ENCODE peak calls at places on chromosome 20, in eight cellular contexts. G is HCT116; O is aorta; S is fibroblast of lung; I is lower lobe of right lung; J is endodermal cell; W is CD8-positive, alpha-beta T cell; N is IMR-90. A is an unnamed sample. For H3K4me1, the result is how much of the 10 kb centered on the place peaks cover.

GRCh38 chr20:26208296-26209091 is 511.8 kb upstream of the ZNF337 start:
- DNase-seq in G (no peak), O (peak), S (no peak), I (peak), J (peak), W (peak), N (no peak), A (no peak)

GRCh38 chr20:63978319-63979220 is 872 bp downstream of the SAMD10 start:
- DNase-seq in G (no peak), O (no peak), S (no peak), I (peak), J (peak), W (no peak), N (peak), A (no peak)

GRCh38 chr20:37360515-37361115 is 14.7 kb downstream of the SRC start:
- DNase-seq in G (no peak), O (peak), S (no peak), I (no peak), J (peak), W (no peak), N (no peak), A (no peak)

GRCh38 chr20:10313215-10313614 is 94.6 kb downstream of the SNAP25 start:
- DNase-seq in G (no peak), O (no peak), S (peak), I (no peak), J (no peak), W (no peak), N (no peak), A (no peak)

GRCh38 chr20:23179766-23180403 is 93.8 kb upstream of the CD93 start:
- DNase-seq in G (no peak), O (no peak), S (no peak), I (no peak), J (no peak), W (no peak), N (no peak), A (no peak)

GRCh38 chr20:25051386-25052155 is 6.4 kb downstream of the ACSS1 start:
- DNase-seq in G (no peak), O (no peak), S (no peak), I (no peak), J (peak), W (no peak), N (no peak), A (no peak)

GRCh38 chr20:63051911-63052310 is 45.1 kb upstream of the BHLHE23 start:
- DNase-seq in G (no peak), O (peak), S (no peak), I (peak), J (no peak), W (no peak), N (no peak), A (no peak)

GRCh38 chr20:37142708-37143107 is 36.4 kb upstream of the RPN2 start:
- DNase-seq in G (no peak), O (no peak), S (no peak), I (no peak), J (no peak), W (no peak), N (peak), A (no peak)

GRCh38 chr20:25254986-25255680 is 7.2 kb downstream of the PYGB start:
- DNase-seq in G (no peak), O (peak), S (no peak), I (peak), J (peak), W (peak), N (no peak), A (no peak)

GRCh38 chr20:34536798-34537394 is 20.7 kb downstream of the DYNLRB1 start:
- DNase-seq in G (no peak), O (peak), S (peak), I (peak), J (peak), W (no peak), N (no peak), A (no peak)

GRCh38 chr20:37346526-37347346 is 796 bp downstream of the SRC start:
- DNase-seq in G (no peak), O (peak), S (no peak), I (no peak), J (peak), W (no peak), N (no peak), A (no peak)

GRCh38 chr20:33859157-33859695 is 48.1 kb downstream of the CHMP4B start:
- DNase-seq in G (no peak), O (no peak), S (no peak), I (peak), J (no peak), W (peak), N (no peak), A (no peak)

GRCh38 chr20:12679456-12679855 is 329.3 kb upstream of the SPTLC3 start:
- DNase-seq in G (no peak), O (no peak), S (no peak), I (no peak), J (no peak), W (no peak), N (no peak), A (no peak)

GRCh38 chr20:23034721-23035671 is at the start of gene SSTR4:
- DNase-seq in G (no peak), O (no peak), S (no peak), I (no peak), J (peak), W (no peak), N (no peak), A (no peak)

GRCh38 chr20:9408422-9409300 is 105.7 kb upstream of the LAMP5 start:
- DNase-seq in G (no peak), O (no peak), S (peak), I (no peak), J (no peak), W (no peak), N (peak), A (no peak)

GRCh38 chr20:16528078-16528477 is 45.2 kb downstream of the KIF16B start:
- DNase-seq in G (peak), O (no peak), S (peak), I (no peak), J (no peak), W (no peak), N (peak), A (no peak)

GRCh38 chr20:53036992-53037391 is 64.8 kb downstream of the TSHZ2 start:
- DNase-seq in G (no peak), O (no peak), S (no peak), I (no peak), J (no peak), W (no peak), N (no peak), A (no peak)

GRCh38 chr20:40442181-40442963 is 246.7 kb downstream of the MAFB start:
- DNase-seq in G (no peak), O (no peak), S (peak), I (no peak), J (peak), W (no peak), N (no peak), A (no peak)

GRCh38 chr20:61966492-61967244 is 99.0 kb downstream of the TAF4 start:
- DNase-seq in G (no peak), O (no peak), S (no peak), I (no peak), J (no peak), W (no peak), N (no peak), A (no peak)

GRCh38 chr20:14062786-14063185 is 67.5 kb downstream of the MACROD2 start:
- DNase-seq in G (no peak), O (no peak), S (peak), I (no peak), J (no peak), W (no peak), N (no peak), A (no peak)

GRCh38 chr20:48945840-48946514 is 24.5 kb downstream of the ARFGEF2 start:
- DNase-seq in G (peak), O (no peak), S (no peak), I (no peak), J (no peak), W (no peak), N (peak), A (no peak)

GRCh38 chr20:16518068-16518783 is 55.0 kb downstream of the KIF16B start:
- DNase-seq in G (peak), O (no peak), S (peak), I (no peak), J (peak), W (no peak), N (peak), A (peak)

GRCh38 chr20:4332466-4332865 is 317.1 kb upstream of the RNF24 start:
- DNase-seq in G (no peak), O (no peak), S (no peak), I (no peak), J (no peak), W (no peak), N (no peak), A (no peak)

GRCh38 chr20:33948480-33948879 is 45.2 kb upstream of the RALY start:
- DNase-seq in G (no peak), O (no peak), S (no peak), I (no peak), J (no peak), W (no peak), N (no peak), A (no peak)

GRCh38 chr20:12570371-12570770 is 438.4 kb upstream of the SPTLC3 start:
- DNase-seq in G (no peak), O (no peak), S (no peak), I (no peak), J (peak), W (no peak), N (no peak), A (peak)

GRCh38 chr20:37500311-37500710 is 20.7 kb upstream of the NNAT start:
- DNase-seq in G (no peak), O (no peak), S (no peak), I (no peak), J (peak), W (no peak), N (no peak), A (no peak)

GRCh38 chr20:21901470-21902275 is 196.2 kb downstream of the PAX1 start:
- DNase-seq in G (no peak), O (peak), S (no peak), I (no peak), J (no peak), W (no peak), N (no peak), A (no peak)

GRCh38 chr20:11544029-11544678 is 373.5 kb upstream of the BTBD3 start:
- DNase-seq in G (peak), O (no peak), S (peak), I (no peak), J (peak), W (no peak), N (peak), A (peak)

GRCh38 chr20:49987015-49987867 is 4.5 kb downstream of the SNAI1 start:
- DNase-seq in G (no peak), O (no peak), S (no peak), I (no peak), J (no peak), W (no peak), N (peak), A (no peak)

GRCh38 chr20:41174373-41174772 is 37.0 kb downstream of the PLCG1 start:
- DNase-seq in G (no peak), O (peak), S (no peak), I (no peak), J (no peak), W (no peak), N (no peak), A (no peak)

GRCh38 chr20:50248104-50248631 is 57.5 kb downstream of the CEBPB start:
- DNase-seq in G (no peak), O (no peak), S (peak), I (no peak), J (no peak), W (no peak), N (peak), A (no peak)

GRCh38 chr20:24949756-24950127 is 673 bp downstream of the CST7 start:
- DNase-seq in G (no peak), O (no peak), S (no peak), I (no peak), J (peak), W (peak), N (no peak), A (no peak)

GRCh38 chr20:49887251-49887827 is 28.0 kb downstream of the SPATA2 start:
- DNase-seq in G (no peak), O (no peak), S (peak), I (no peak), J (no peak), W (no peak), N (peak), A (no peak)

GRCh38 chr20:62064788-62065668 is 653 bp downstream of the TAF4 start:
- DNase-seq in G (no peak), O (no peak), S (no peak), I (no peak), J (no peak), W (no peak), N (no peak), A (no peak)

GRCh38 chr20:57408131-57408530 is 16.9 kb downstream of the RBM38 start:
- DNase-seq in G (no peak), O (no peak), S (peak), I (no peak), J (no peak), W (no peak), N (peak), A (no peak)

DNA sequence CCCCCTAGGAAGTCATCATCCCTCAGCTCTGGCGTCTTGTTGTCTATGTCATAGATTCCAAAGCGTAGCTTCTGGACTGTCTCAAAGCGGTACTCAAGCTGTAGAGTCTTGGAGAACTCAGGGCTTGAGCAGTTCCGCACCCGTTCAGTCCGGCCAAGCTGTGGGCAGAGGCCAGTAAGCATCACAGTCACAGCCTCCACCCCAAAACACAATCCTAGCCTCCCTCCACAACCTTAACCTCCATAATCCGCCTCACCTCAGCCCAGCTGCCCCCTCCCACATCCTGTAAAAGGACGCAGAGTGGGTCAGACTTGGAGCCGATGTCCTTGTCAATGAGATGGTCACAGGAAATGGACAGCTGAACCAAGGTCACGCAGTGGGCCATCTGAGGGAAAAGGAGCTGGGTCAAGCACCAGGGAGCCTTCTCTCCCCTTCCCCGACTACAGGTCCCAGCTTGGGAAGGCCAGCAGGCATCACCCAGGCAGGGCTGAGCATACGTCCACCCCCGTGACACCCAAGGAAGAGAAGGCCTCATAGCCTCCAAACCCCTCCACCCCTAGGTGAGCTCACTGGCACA is 17.0 kb downstream of the SPAG4 start:
- DNase-seq in G (no peak), O (no peak), S (no peak), I (no peak), J (no peak), W (no peak), N (no peak), A (no peak)
- H3K4me1 ChIP-seq in G (under half), O (under half), S (under half), I (under half), J (under half), W (under half), N (under half), A (under half)

DNA sequence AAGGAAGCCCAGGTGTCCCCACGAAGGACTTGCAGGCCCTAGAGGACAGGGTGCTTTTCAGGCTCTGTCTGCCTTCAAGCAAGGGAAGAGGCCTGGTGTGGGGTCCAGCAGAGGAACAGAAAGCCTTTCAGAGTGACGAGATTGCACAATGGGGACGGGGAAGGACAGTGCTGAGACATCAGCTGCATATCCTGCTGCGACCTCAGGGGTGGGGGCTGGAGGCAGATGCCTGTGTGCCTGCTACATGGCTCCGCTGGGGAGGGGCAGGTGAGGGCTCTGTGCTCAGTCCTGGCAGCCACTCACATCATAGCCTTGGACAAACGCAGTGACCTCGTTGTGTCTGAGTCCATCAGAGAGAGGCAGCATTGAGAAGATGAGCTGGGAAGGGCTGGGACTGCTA is 197.1 kb upstream of the SLC24A3 start:
- DNase-seq in G (no peak), O (no peak), S (no peak), I (no peak), J (peak), W (peak), N (no peak), A (no peak)
- H3K4me1 ChIP-seq in G (under half), O (under half), S (under half), I (under half), J (under half), W (under half), N (under half), A (under half)

GRCh38 chr20:51356871-51357270 is 185.6 kb downstream of the NFATC2 start:
- DNase-seq in G (no peak), O (no peak), S (no peak), I (no peak), J (no peak), W (no peak), N (no peak), A (no peak)
- H3K4me1 ChIP-seq in G (under half), O (under half), S (under half), I (under half), J (under half), W (under half), N (under half), A (under half)

GRCh38 chr20:47724398-47724797 is 60.9 kb downstream of the SULF2 start:
- DNase-seq in G (no peak), O (no peak), S (no peak), I (no peak), J (no peak), W (no peak), N (no peak), A (no peak)

GRCh38 chr20:47726632-47727031 is 58.6 kb downstream of the SULF2 start:
- DNase-seq in G (no peak), O (no peak), S (no peak), I (no peak), J (no peak), W (no peak), N (no peak), A (no peak)

GRCh38 chr20:47725248-47725973 is 59.9 kb downstream of the SULF2 start:
- DNase-seq in G (peak), O (peak), S (peak), I (peak), J (peak), W (peak), N (peak), A (peak)

GRCh38 chr20:47723322-47723721 is 62.0 kb downstream of the SULF2 start:
- DNase-seq in G (no peak), O (peak), S (no peak), I (no peak), J (no peak), W (no peak), N (no peak), A (no peak)

GRCh38 chr20:47724910-47725247 is 60.4 kb downstream of the SULF2 start:
- DNase-seq in G (no peak), O (no peak), S (no peak), I (no peak), J (no peak), W (no peak), N (no peak), A (no peak)
- H3K4me1 ChIP-seq in G (under half), O (under half), S (under half), I (under half), J (under half), W (under half), N (under half), A (under half)

DNA sequence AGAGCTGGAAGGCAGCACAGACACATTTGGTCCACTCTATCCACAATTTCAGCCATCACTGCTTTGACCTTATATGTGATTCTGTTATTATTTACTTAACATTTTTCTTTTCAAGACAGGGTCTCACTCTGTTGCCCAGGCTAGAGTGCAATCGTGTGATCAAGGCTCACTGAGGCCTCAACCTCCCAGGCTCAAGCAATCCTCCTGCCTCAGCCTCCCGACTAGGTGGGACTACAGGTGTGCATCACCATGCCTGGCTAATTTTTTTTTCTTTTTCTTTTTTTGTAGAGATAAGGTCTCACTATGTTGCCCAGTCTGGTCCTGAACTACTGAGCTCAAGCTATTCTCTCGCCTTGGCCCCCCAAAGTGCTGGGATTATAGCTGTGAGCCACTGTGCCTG is 40.3 kb downstream of the BCL2L1 start:
- DNase-seq in G (no peak), O (no peak), S (no peak), I (no peak), J (no peak), W (no peak), N (no peak), A (no peak)
- H3K4me1 ChIP-seq in G (half or more), O (under half), S (under half), I (half or more), J (under half), W (half or more), N (under half), A (under half)

GRCh38 chr20:44599715-44600114 is 17.3 kb downstream of the PKIG start:
- DNase-seq in G (no peak), O (no peak), S (no peak), I (no peak), J (no peak), W (no peak), N (no peak), A (no peak)

GRCh38 chr20:44596876-44597275 is 14.5 kb downstream of the PKIG start:
- DNase-seq in G (no peak), O (no peak), S (no peak), I (no peak), J (no peak), W (no peak), N (no peak), A (no peak)

GRCh38 chr20:44597516-44597915 is 15.1 kb downstream of the PKIG start:
- DNase-seq in G (no peak), O (no peak), S (no peak), I (no peak), J (no peak), W (no peak), N (no peak), A (no peak)

GRCh38 chr20:44598413-44599290 is 16.3 kb downstream of the PKIG start:
- DNase-seq in G (no peak), O (no peak), S (peak), I (no peak), J (no peak), W (no peak), N (no peak), A (no peak)

DNA sequence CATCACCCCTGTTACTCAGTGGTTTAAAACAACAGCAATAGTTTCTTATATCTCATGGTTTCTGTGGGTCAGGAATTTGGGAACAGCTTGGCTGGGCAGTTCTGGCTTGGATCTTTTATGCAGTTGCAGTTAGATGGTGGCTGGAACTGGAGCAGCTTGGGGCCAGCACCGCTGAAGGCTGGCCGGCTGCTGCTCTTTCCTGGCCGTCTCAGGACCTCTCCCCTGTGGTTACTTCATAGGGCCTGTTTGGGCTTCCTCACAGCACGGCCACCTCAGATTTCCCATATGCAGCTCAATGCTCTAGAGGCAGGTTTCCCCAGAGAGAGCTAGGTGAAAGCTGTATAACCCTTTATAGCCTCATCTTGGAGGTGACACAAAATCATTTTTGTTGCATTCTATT is 15.6 kb downstream of the PKIG start:
- DNase-seq in G (no peak), O (no peak), S (no peak), I (no peak), J (no peak), W (no peak), N (no peak), A (no peak)
- H3K4me1 ChIP-seq in G (under half), O (under half), S (under half), I (half or more), J (under half), W (under half), N (under half), A (under half)

DNA sequence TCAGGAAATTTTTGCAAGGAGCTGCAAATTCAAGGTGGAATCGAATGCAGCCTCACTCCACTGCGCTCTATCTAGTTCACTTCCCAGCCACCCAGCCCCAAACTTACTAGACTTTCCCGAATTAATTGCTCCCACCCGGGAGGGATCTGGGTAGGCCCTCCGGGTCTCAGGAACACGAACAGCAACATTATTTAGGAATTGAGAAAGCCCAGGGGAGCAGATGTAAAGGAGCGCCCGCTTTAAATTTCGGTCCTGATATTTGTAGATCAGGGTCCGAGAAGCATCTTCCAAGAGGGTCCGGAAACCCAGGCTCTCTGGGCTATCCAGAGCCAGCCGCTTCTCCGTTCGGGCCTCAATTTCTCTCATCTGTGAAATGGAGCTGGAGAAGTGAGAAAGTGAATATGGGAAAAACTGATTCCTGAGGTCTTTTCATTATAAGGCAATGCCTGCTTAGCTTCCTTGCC is 490 bp upstream of the ID1 start:
- DNase-seq in G (no peak), O (no peak), S (no peak), I (no peak), J (no peak), W (no peak), N (no peak), A (no peak)
- H3K4me1 ChIP-seq in G (half or more), O (under half), S (under half), I (under half), J (under half), W (under half), N (under half), A (under half)

A was measured in iPS DF 6.9.